ENCODE peak calls at places on chromosomes 13 and 19, in four cellular contexts. O is AG10803, J is neural crest cell, H is T-cell. T is an unnamed sample.

GRCh38 chr13:44278164-44278563 is 95.5 kb upstream of the SERP2 start:
- DNase-seq in O (no peak), J (no peak), H (no peak), T (no peak)

GRCh38 chr19:31109626-31110025 is 239.6 kb downstream of the TSHZ3 start:
- DNase-seq in O (no peak), J (no peak), H (no peak), T (no peak)

GRCh38 chr19:7337380-7338194 is 11.2 kb upstream of the ARHGEF18 start:
- DNase-seq in O (no peak), J (no peak), H (no peak), T (no peak)

GRCh38 chr19:44303976-44304568 is 753 bp downstream of the ZNF235 start:
- DNase-seq in O (peak), J (no peak), H (no peak), T (no peak)

GRCh38 chr13:109198585-109198984 is 569.2 kb downstream of the MYO16 start:
- DNase-seq in O (peak), J (no peak), H (no peak), T (peak)

GRCh38 chr19:38848299-38849146 is 1.3 kb downstream of the HNRNPL start:
- DNase-seq in O (no peak), J (no peak), H (no peak), T (no peak)

GRCh38 chr13:76965759-76966421 is 17.6 kb downstream of the ACOD1 start:
- DNase-seq in O (peak), J (no peak), H (no peak), T (no peak)

GRCh38 chr13:71672527-71672926 is 194.5 kb downstream of the DACH1 start:
- DNase-seq in O (no peak), J (no peak), H (no peak), T (no peak)

GRCh38 chr13:24148414-24149305 is 11.9 kb upstream of the SPATA13 start:
- DNase-seq in O (peak), J (no peak), H (no peak), T (peak)

GRCh38 chr13:24627090-24627714 is 53.0 kb upstream of the ATP12A start:
- DNase-seq in O (peak), J (peak), H (no peak), T (no peak)

GRCh38 chr19:48442116-48443035 is 3.4 kb upstream of the GRWD1 start:
- DNase-seq in O (no peak), J (no peak), H (no peak), T (no peak)

GRCh38 chr13:91142572-91142971 is 204.9 kb upstream of the MIR17HG start:
- DNase-seq in O (peak), J (no peak), H (no peak), T (no peak)

GRCh38 chr19:6865849-6866248 is 21.5 kb upstream of the ADGRE1 start:
- DNase-seq in O (no peak), J (no peak), H (no peak), T (no peak)

GRCh38 chr19:58568731-58569130 is 4.4 kb downstream of the MZF1 start:
- DNase-seq in O (no peak), J (no peak), H (no peak), T (no peak)

GRCh38 chr19:35030257-35031071 is at the start of gene SCN1B:
- DNase-seq in O (peak), J (peak), H (peak), T (no peak)

GRCh38 chr13:22948421-22948820 is 232.4 kb upstream of the SGCG start:
- DNase-seq in O (no peak), J (no peak), H (no peak), T (no peak)